ENCODE peak calls at places on chromosomes 3 and 15, in four cellular contexts. C is GM20000, I is SK-N-SH, F is foreskin fibroblast. L is an unnamed sample.

GRCh38 chr3:112005091-112005672 is 6.5 kb downstream of the TAGLN3 start:
- DNase-seq in C (no peak), F (peak), I (no peak), L (no peak)

GRCh38 chr15:40308844-40309189 is 1.1 kb upstream of the PLCB2 start:
- DNase-seq in C (no peak), F (no peak), I (no peak), L (no peak)

GRCh38 chr3:127590593-127591477 is at the start of gene TPRA1:
- DNase-seq in F (peak), I (peak), C (peak), L (peak)

GRCh38 chr3:61736506-61736905 is 175.1 kb downstream of the PTPRG start:
- DNase-seq in I (no peak), F (no peak), C (no peak), L (no peak)

GRCh38 chr3:114635878-114636277 is 342.1 kb downstream of the TIGIT start:
- DNase-seq in F (no peak), I (no peak), C (no peak), L (no peak)

GRCh38 chr3:134054231-134054630 is 24.5 kb upstream of the SLCO2A1 start:
- DNase-seq in I (no peak), F (no peak), C (no peak), L (no peak)

GRCh38 chr3:171833006-171833405 is 10.1 kb upstream of the TMEM212 start:
- DNase-seq in I (no peak), C (no peak), F (no peak), L (no peak)

GRCh38 chr3:194750409-194750808 is 64.7 kb downstream of the FAM43A start:
- DNase-seq in I (no peak), F (no peak), C (no peak), L (no peak)

GRCh38 chr3:126288314-126288713 is 68.9 kb downstream of the KLF15 start:
- DNase-seq in I (no peak), F (no peak), C (no peak), L (no peak)

GRCh38 chr15:39538936-39539335 is 41.9 kb upstream of the THBS1 start:
- DNase-seq in I (no peak), C (no peak), F (no peak), L (no peak)

GRCh38 chr3:10192953-10193691 is 28.4 kb downstream of the IRAK2 start:
- DNase-seq in F (peak), I (peak), C (no peak), L (peak)

GRCh38 chr3:100401674-100402036 is 316 bp downstream of the LNP1 start:
- DNase-seq in C (peak), I (peak), F (peak), L (no peak)

GRCh38 chr3:60010778-60011177 is 961.0 kb upstream of the CFAP20DC start:
- DNase-seq in I (no peak), C (peak), F (no peak), L (no peak)

GRCh38 chr3:149472393-149472792 is 2.1 kb upstream of the TM4SF4 start:
- DNase-seq in C (no peak), I (no peak), F (peak), L (no peak)

GRCh38 chr3:186901135-186901734 is 29.1 kb upstream of the ST6GAL1 start:
- DNase-seq in I (no peak), F (no peak), C (no peak), L (no peak)

GRCh38 chr15:29289179-29289578 is 19.6 kb upstream of the NSMCE3 start:
- DNase-seq in F (no peak), C (no peak), I (no peak), L (no peak)

GRCh38 chr3:48412375-48413001 is 17.4 kb downstream of the PLXNB1 start:
- DNase-seq in I (no peak), C (no peak), F (no peak), L (no peak)

GRCh38 chr3:149134560-149134959 is 5.1 kb downstream of the HPS3 start:
- DNase-seq in C (no peak), I (no peak), F (peak), L (no peak)

GRCh38 chr3:114363554-114364202 is 69.8 kb downstream of the TIGIT start:
- DNase-seq in C (no peak), F (peak), I (no peak), L (peak)

GRCh38 chr3:10198761-10199688 is 34.3 kb downstream of the IRAK2 start:
- DNase-seq in C (peak), F (no peak), I (no peak), L (peak)

GRCh38 chr15:56734013-56734625 is 810 bp upstream of the ZNF280D start:
- DNase-seq in I (no peak), F (no peak), C (no peak), L (no peak)

GRCh38 chr15:65101891-65102708 is 12.9 kb downstream of the UBAP1L start:
- DNase-seq in I (no peak), F (no peak), C (no peak), L (no peak)
- TF ChIP-seq CTCF in I (no peak), F (no peak), C (no peak), L (no peak)

DNA sequence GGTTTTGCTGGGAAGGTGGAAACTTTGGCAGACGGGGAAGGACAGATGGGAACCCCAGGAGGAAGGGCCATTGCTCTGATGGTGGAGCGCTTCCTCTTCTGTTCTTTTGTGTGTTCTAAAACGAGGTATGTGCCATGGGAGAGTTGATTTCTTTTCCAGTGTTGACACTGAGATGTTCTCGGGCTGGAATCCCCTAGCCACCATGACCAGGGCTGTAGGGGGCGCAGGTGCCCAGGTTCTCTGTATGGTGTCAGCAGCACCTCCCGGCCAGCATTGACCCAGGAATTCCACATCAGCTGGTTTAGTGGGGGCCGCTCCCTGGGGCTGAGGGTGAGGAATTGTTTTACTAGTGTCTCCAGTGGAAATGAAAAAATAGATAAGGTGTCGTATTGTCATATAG is 34.3 kb upstream of the ACAD9 start:
- DNase-seq in I (peak), C (peak), F (no peak), L (no peak)
- TF ChIP-seq CTCF in I (peak), C (no peak), F (peak), L (no peak)

DNA sequence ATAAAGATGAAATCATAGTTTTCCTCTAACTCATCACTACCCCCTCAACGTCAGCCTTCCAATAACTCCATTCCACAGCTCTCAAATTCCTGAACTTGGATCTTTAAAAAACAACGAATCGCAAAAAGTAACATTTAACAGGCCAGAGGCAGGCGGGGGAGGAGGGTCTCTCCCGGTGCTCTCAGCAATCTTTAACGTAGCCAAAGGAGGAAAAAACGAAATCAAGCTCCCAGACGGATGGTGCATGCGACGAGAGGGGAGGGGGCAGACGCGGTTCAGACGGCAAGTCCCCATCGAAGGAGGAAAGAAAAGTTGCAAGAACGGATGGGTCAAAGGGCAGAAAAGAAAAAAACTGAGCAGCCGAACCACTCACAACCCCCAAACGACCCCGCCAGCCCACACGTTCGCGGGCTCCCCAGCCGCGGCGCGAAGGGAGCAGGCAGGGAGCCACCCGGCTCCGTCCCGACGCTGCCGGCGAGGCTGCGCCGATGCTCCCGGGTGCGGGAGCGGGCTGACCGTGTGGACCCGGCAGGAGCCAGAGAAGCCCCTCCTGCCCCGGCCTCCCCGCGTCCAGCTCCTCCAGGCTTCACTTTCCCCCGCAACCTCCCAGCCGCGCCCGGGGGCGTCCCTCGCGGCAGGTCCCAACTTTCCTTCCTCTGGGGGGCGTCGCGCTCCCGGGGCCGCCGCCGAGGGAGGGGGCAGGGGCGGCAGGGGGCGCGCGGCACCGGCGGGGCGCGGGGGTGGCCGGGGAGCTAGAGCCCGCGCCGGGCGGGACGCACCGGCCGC is 661 bp downstream of the PEAK1 start:
- DNase-seq in F (peak), C (peak), I (peak), L (no peak)
- TF ChIP-seq CTCF in F (no peak), C (peak), I (peak), L (peak)

DNA sequence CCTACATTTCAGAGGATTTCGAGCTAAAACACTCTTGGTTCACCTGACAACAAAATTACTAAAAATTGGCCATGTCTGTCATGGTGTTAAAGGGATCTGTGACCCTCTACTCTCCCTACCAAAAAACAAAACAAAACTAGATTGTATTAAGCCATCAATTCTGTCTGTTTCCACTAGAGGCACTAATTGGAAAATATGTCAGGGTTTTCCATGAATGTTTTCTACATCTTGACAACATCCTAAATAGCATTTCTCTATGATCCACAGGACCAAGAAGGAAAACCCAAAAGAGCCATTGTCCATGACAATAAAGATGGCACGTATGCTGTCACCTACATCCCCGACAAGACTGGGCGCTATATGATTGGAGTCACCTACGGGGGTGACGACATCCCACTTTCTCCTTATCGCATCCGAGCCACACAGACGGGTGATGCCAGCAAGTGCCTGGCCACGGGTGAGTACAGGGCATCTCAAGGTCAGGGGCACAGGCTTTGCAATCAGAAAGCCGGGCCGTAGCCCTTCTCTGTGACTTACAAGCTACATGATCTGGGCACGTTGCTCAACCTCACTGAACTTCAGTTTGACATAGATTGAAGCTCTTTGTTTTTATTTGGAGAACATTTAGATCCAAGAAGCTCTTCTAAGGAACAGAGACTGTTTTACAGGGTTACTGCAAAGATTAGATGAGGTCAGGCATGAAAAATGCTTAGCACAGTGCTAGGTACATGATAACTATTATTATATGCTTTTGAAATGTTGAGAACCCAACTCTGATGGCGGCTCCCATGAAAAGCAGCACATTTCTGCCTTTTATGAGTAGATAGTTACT is 74.8 kb downstream of the DNASE1L3 start:
- DNase-seq in I (no peak), C (no peak), F (no peak), L (no peak)
- TF ChIP-seq CTCF in I (peak), C (no peak), F (peak), L (no peak)

GRCh38 chr3:118636841-118637240 is 397.8 kb downstream of the IGSF11 start:
- DNase-seq in F (no peak), C (no peak), I (peak), L (no peak)

GRCh38 chr3:118641608-118642007 is 393.0 kb downstream of the IGSF11 start:
- DNase-seq in C (peak), F (no peak), I (peak), L (no peak)

GRCh38 chr3:118637866-118638265 is 396.8 kb downstream of the IGSF11 start:
- DNase-seq in F (no peak), C (no peak), I (no peak), L (no peak)
- TF ChIP-seq CTCF in F (no peak), C (no peak), I (no peak), L (no peak)

GRCh38 chr3:13482106-13482690 is 2.1 kb downstream of the HDAC11 start:
- DNase-seq in F (no peak), C (no peak), I (no peak), L (no peak)

GRCh38 chr3:13479332-13479581 is 849 bp upstream of the HDAC11 start:
- DNase-seq in C (no peak), F (peak), I (peak), L (no peak)

GRCh38 chr3:13480340-13481318 is 523 bp downstream of the HDAC11 start:
- DNase-seq in F (no peak), I (no peak), C (no peak), L (no peak)

GRCh38 chr3:13477946-13478345 is 2.2 kb upstream of the HDAC11 start:
- DNase-seq in F (no peak), C (no peak), I (no peak), L (no peak)

GRCh38 chr3:13479582-13480339 is at the start of gene HDAC11:
- DNase-seq in I (peak), F (peak), C (peak), L (peak)
- TF ChIP-seq CTCF in I (no peak), F (no peak), C (no peak), L (no peak)

DNA sequence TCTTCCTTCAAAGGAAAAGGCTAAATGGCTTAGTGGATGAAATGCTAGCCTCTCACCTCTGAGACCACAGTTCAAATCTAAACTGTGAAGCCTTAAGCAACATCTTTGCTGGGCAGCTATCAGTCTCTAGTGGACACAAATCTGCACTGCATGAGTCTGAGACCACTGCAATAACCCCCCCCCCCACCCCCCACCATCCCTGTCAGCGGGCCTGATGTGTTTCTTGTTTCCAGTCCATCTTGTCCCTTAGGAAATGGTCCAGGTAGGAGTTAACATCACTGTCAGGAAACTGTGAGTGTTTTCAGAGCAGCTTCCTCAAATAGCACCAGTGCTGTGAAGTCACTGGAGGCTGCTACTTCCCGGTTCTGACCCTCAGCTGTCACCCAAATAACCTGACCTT is 140.6 kb upstream of the TMCO5A start:
- DNase-seq in I (peak), F (no peak), C (no peak), L (no peak)
- TF ChIP-seq CTCF in I (peak), F (no peak), C (no peak), L (peak)

DNA sequence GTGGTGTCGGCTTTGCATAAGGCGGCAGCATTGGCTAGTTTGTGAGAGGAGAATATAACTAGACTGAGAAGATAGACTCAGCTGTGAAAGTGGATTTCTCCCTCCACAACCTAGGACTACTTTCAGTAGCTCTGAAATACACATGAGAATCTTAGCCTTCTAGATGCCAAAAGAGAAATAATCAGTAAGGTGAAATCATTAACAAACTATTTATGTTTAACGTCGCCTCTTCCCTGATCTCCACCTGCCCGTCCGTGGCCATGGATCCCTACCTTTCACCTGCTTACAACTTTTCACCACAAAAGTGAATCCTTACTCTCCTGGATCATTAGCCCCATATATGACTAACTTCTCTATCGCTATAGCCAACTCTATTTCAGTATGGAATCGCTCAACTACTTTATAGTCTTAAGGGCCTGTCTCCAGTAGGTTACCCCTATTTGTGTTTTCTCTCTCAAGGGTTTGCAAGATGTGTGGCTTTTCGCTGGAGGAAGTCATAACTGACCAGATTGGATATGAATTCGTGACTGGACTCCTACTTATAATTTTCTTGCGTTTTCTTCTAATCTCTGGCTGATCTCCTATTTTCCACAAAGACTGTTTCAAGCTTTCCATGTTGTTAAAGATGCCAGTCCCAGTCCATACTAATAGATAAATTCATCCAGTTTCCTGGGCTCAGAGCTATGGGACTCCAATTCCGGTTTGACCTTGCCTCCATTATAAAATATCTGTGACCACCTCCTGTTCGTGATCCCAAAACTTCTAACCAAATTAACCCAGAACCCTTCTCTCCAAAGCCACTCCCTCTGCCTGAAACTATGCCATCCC is 1.1 kb upstream of the STAG1 start:
- DNase-seq in F (no peak), C (no peak), I (no peak), L (no peak)
- TF ChIP-seq CTCF in F (no peak), C (no peak), I (peak), L (peak)

GRCh38 chr3:5523125-5523524 is 335.6 kb downstream of the EDEM1 start:
- DNase-seq in I (no peak), F (no peak), C (no peak), L (no peak)
- TF ChIP-seq CTCF in I (no peak), F (no peak), C (no peak), L (no peak)

GRCh38 chr15:84826369-84826823 is 9.2 kb downstream of the ALPK3 start:
- DNase-seq in F (no peak), I (no peak), C (peak), L (no peak)
- TF ChIP-seq CTCF in F (peak), I (peak), C (peak), L (peak)